ENCODE peak calls at places on chromosome X, in five cellular contexts. B is endothelial cell, S is GM12865, A is occipital lobe, V is HTR-8/SVneo. O is an unnamed sample.

GRCh38 chrX:66731398-66731797 is 92.5 kb upstream of the EDA2R start:
- DNase-seq in B (no peak), S (peak; percentile 40), A (no peak), V (no peak), O (peak; percentile 19)

GRCh38 chrX:43505759-43506158 is 150.3 kb upstream of the MAOA start:
- DNase-seq in B (no peak), S (no peak), A (no peak), V (no peak), O (no peak)

GRCh38 chrX:2576793-2577192 is 76.0 kb upstream of the DHRSX start:
- DNase-seq in B (no peak), S (no peak), A (no peak), V (peak; percentile 43), O (peak; percentile 40)

GRCh38 chrX:154399527-154400368 is 1.6 kb downstream of the RPL10 start:
- DNase-seq in B (no peak), S (peak; percentile 22), A (no peak), V (no peak), O (no peak)

GRCh38 chrX:153400146-153401132 is 711 bp downstream of the PNMA6E start:
- DNase-seq in B (peak; percentile 66), S (peak; percentile 55), A (no peak), V (peak; percentile 5), O (peak; percentile 59)

GRCh38 chrX:65610040-65610439 is 57.4 kb upstream of the MSN start:
- DNase-seq in B (no peak), S (no peak), A (no peak), V (no peak), O (no peak)

GRCh38 chrX:18676050-18676449 is 4.1 kb upstream of the RS1 start:
- DNase-seq in B (no peak), S (no peak), A (no peak), V (no peak), O (no peak)

GRCh38 chrX:97211070-97211469 is 327.4 kb downstream of the RPA4 start:
- DNase-seq in B (no peak), S (no peak), A (no peak), V (no peak), O (no peak)

GRCh38 chrX:136689441-136689840 is 41.5 kb downstream of the CD40LG start:
- DNase-seq in B (no peak), S (peak; percentile 13), A (no peak), V (no peak), O (no peak)

GRCh38 chrX:65532016-65532415 is 2.6 kb downstream of the LAS1L start:
- DNase-seq in B (no peak), S (no peak), A (no peak), V (no peak), O (no peak)

GRCh38 chrX:10157545-10157944 is 770 bp downstream of the CLCN4 start:
- DNase-seq in B (no peak), S (no peak), A (no peak), V (no peak), O (peak; percentile 26)

GRCh38 chrX:13693341-13693871 is 4.5 kb downstream of the RAB9A start:
- DNase-seq in B (no peak), S (no peak), A (no peak), V (no peak), O (no peak)

GRCh38 chrX:107485019-107485418 is 35.6 kb downstream of the FRMPD3 start:
- DNase-seq in B (no peak), S (peak; percentile 3), A (no peak), V (no peak), O (no peak)

GRCh38 chrX:49184294-49185061 is 1.7 kb downstream of the PRICKLE3 start:
- DNase-seq in B (peak; percentile 75), S (peak; percentile 58), A (peak; percentile 49), V (peak; percentile 48), O (peak; percentile 89)

GRCh38 chrX:150841466-150842197 is 56.8 kb downstream of the CD99L2 start:
- DNase-seq in B (no peak), S (no peak), A (no peak), V (no peak), O (no peak)

GRCh38 chrX:118574666-118575065 is 79.1 kb downstream of the DOCK11 start:
- DNase-seq in B (no peak), S (no peak), A (no peak), V (no peak), O (no peak)

GRCh38 chrX:106150701-106151100 is 17.4 kb upstream of the PWWP3B start:
- DNase-seq in B (no peak), S (no peak), A (no peak), V (no peak), O (no peak)

GRCh38 chrX:17635231-17635630 is 102.1 kb upstream of the SCML1 start:
- DNase-seq in B (no peak), S (no peak), A (no peak), V (no peak), O (no peak)

GRCh38 chrX:124421898-124422622 is 75.7 kb downstream of the SH2D1A start:
- DNase-seq in B (no peak), S (no peak), A (no peak), V (no peak), O (no peak)

GRCh38 chrX:65723706-65724105 is 56.3 kb downstream of the MSN start:
- DNase-seq in B (no peak), S (peak; percentile 83), A (no peak), V (no peak), O (no peak)

GRCh38 chrX:153933751-153934472 is 925 bp downstream of the NAA10 start:
- DNase-seq in B (no peak), S (no peak), A (no peak), V (no peak), O (peak; percentile 40)

GRCh38 chrX:119427024-119427794 is 28.1 kb downstream of the SLC25A43 start:
- DNase-seq in B (no peak), S (peak; percentile 70), A (no peak), V (no peak), O (peak; percentile 51)

GRCh38 chrX:30060718-30061117 is 154.6 kb upstream of the MAGEB2 start:
- DNase-seq in B (peak; percentile 3), S (peak; percentile 25), A (no peak), V (no peak), O (no peak)

GRCh38 chrX:115449742-115450141 is 111.2 kb upstream of the PLS3 start:
- DNase-seq in B (no peak), S (no peak), A (no peak), V (no peak), O (peak; percentile 13)

GRCh38 chrX:926991-927390 is 285.5 kb downstream of the CRLF2 start:
- DNase-seq in B (no peak), S (no peak), A (no peak), V (no peak), O (no peak)

GRCh38 chrX:50075630-50076349 is 125.0 kb downstream of the AKAP4 start:
- DNase-seq in B (no peak), S (no peak), A (no peak), V (no peak), O (no peak)

GRCh38 chrX:150849996-150850720 is 48.3 kb downstream of the CD99L2 start:
- DNase-seq in B (no peak), S (no peak), A (no peak), V (no peak), O (no peak)

GRCh38 chrX:77597511-77597910 is 150.3 kb downstream of the FGF16 start:
- DNase-seq in B (no peak), S (peak; percentile 3), A (no peak), V (no peak), O (no peak)

GRCh38 chrX:40209951-40210617 is 112.3 kb upstream of the BCOR start:
- DNase-seq in B (no peak), S (no peak), A (no peak), V (no peak), O (peak; percentile 45)